ENCODE peak calls at places on chromosomes 13 and 19, in five cellular contexts. One of them, this sample, is unnamed.

GRCh38 chr13:79678100-79678499 is 197.1 kb downstream of the NDFIP2 start:
- DNase-seq in fibroblast of mammary gland: peak
- DNase-seq in psoas muscle: no peak
- DNase-seq in fibroblast of pulmonary artery: peak
- DNase-seq in RWPE2: no peak
- DNase-seq in this sample: no peak

GRCh38 chr13:108304170-108305068 is 34.9 kb downstream of the TNFSF13B start:
- DNase-seq in fibroblast of mammary gland: no peak
- DNase-seq in psoas muscle: no peak
- DNase-seq in fibroblast of pulmonary artery: no peak
- DNase-seq in RWPE2: no peak
- DNase-seq in this sample: no peak

GRCh38 chr19:7018828-7019227 is 2.4 kb downstream of the MBD3L2B start:
- DNase-seq in fibroblast of mammary gland: no peak
- DNase-seq in psoas muscle: no peak
- DNase-seq in fibroblast of pulmonary artery: no peak
- DNase-seq in RWPE2: no peak
- DNase-seq in this sample: no peak

GRCh38 chr19:15180451-15181390 is 20.1 kb downstream of the NOTCH3 start:
- DNase-seq in fibroblast of mammary gland: no peak
- DNase-seq in psoas muscle: peak
- DNase-seq in fibroblast of pulmonary artery: no peak
- DNase-seq in RWPE2: no peak
- DNase-seq in this sample: no peak

GRCh38 chr13:40434516-40435397 is 231.7 kb downstream of the FOXO1 start:
- DNase-seq in fibroblast of mammary gland: no peak
- DNase-seq in psoas muscle: no peak
- DNase-seq in fibroblast of pulmonary artery: no peak
- DNase-seq in RWPE2: no peak
- DNase-seq in this sample: no peak

GRCh38 chr19:11781295-11782057 is 14.7 kb downstream of the ZNF441 start:
- DNase-seq in fibroblast of mammary gland: peak
- DNase-seq in psoas muscle: no peak
- DNase-seq in fibroblast of pulmonary artery: peak
- DNase-seq in RWPE2: no peak
- DNase-seq in this sample: no peak

GRCh38 chr19:32359581-32359980 is 14.2 kb downstream of the ZNF507 start:
- DNase-seq in fibroblast of mammary gland: no peak
- DNase-seq in psoas muscle: no peak
- DNase-seq in fibroblast of pulmonary artery: no peak
- DNase-seq in RWPE2: no peak
- DNase-seq in this sample: no peak

GRCh38 chr13:113647351-113648217 is 10.4 kb downstream of the ATP4B start:
- DNase-seq in fibroblast of mammary gland: peak
- DNase-seq in psoas muscle: peak
- DNase-seq in fibroblast of pulmonary artery: peak
- DNase-seq in RWPE2: peak
- DNase-seq in this sample: no peak

GRCh38 chr13:114109646-114110045 is 22.8 kb downstream of the RASA3 start:
- DNase-seq in fibroblast of mammary gland: no peak
- DNase-seq in psoas muscle: peak
- DNase-seq in fibroblast of pulmonary artery: no peak
- DNase-seq in RWPE2: peak
- DNase-seq in this sample: no peak

GRCh38 chr13:99926014-99926731 is 45.4 kb downstream of the ZIC5 start:
- DNase-seq in fibroblast of mammary gland: peak
- DNase-seq in psoas muscle: no peak
- DNase-seq in fibroblast of pulmonary artery: peak
- DNase-seq in RWPE2: no peak
- DNase-seq in this sample: no peak

GRCh38 chr13:79833972-79834371 is 353.0 kb downstream of the NDFIP2 start:
- DNase-seq in fibroblast of mammary gland: peak
- DNase-seq in psoas muscle: no peak
- DNase-seq in fibroblast of pulmonary artery: no peak
- DNase-seq in RWPE2: no peak
- DNase-seq in this sample: no peak

GRCh38 chr13:79398915-79399314 is 7.1 kb downstream of the RBM26 start:
- DNase-seq in fibroblast of mammary gland: peak
- DNase-seq in psoas muscle: no peak
- DNase-seq in fibroblast of pulmonary artery: no peak
- DNase-seq in RWPE2: no peak
- DNase-seq in this sample: no peak

GRCh38 chr19:17526922-17527321 is 15.5 kb downstream of the PGLS start:
- DNase-seq in fibroblast of mammary gland: no peak
- DNase-seq in psoas muscle: no peak
- DNase-seq in fibroblast of pulmonary artery: no peak
- DNase-seq in RWPE2: no peak
- DNase-seq in this sample: no peak

GRCh38 chr13:112740502-112741131 is 50.8 kb downstream of the ATP11A start:
- DNase-seq in fibroblast of mammary gland: peak
- DNase-seq in psoas muscle: peak
- DNase-seq in fibroblast of pulmonary artery: peak
- DNase-seq in RWPE2: no peak
- DNase-seq in this sample: peak

GRCh38 chr19:8302357-8302691 is 5.8 kb downstream of the CD320 start:
- DNase-seq in fibroblast of mammary gland: no peak
- DNase-seq in psoas muscle: peak
- DNase-seq in fibroblast of pulmonary artery: no peak
- DNase-seq in RWPE2: no peak
- DNase-seq in this sample: no peak

GRCh38 chr13:51453308-51453958 is 597 bp upstream of the INTS6 start:
- DNase-seq in fibroblast of mammary gland: no peak
- DNase-seq in psoas muscle: peak
- DNase-seq in fibroblast of pulmonary artery: no peak
- DNase-seq in RWPE2: peak
- DNase-seq in this sample: no peak

GRCh38 chr19:34808566-34808965 is 35.6 kb upstream of the ZNF599 start:
- DNase-seq in fibroblast of mammary gland: peak
- DNase-seq in psoas muscle: no peak
- DNase-seq in fibroblast of pulmonary artery: peak
- DNase-seq in RWPE2: no peak
- DNase-seq in this sample: peak

GRCh38 chr19:57515218-57515617 is 11.9 kb upstream of the ZNF549 start:
- DNase-seq in fibroblast of mammary gland: no peak
- DNase-seq in psoas muscle: no peak
- DNase-seq in fibroblast of pulmonary artery: no peak
- DNase-seq in RWPE2: no peak
- DNase-seq in this sample: no peak

GRCh38 chr19:35249848-35250711 is 1.3 kb downstream of the LSR start:
- DNase-seq in fibroblast of mammary gland: no peak
- DNase-seq in psoas muscle: no peak
- DNase-seq in fibroblast of pulmonary artery: no peak
- DNase-seq in RWPE2: no peak
- DNase-seq in this sample: no peak

GRCh38 chr13:98570929-98571372 is 6.0 kb downstream of the STK24 start:
- DNase-seq in fibroblast of mammary gland: peak
- DNase-seq in psoas muscle: no peak
- DNase-seq in fibroblast of pulmonary artery: no peak
- DNase-seq in RWPE2: peak
- DNase-seq in this sample: no peak

GRCh38 chr19:17076539-17076919 is 952 bp downstream of the MYO9B start:
- DNase-seq in fibroblast of mammary gland: peak
- DNase-seq in psoas muscle: no peak
- DNase-seq in fibroblast of pulmonary artery: no peak
- DNase-seq in RWPE2: no peak
- DNase-seq in this sample: no peak

GRCh38 chr13:74990992-74991391 is 491.0 kb downstream of the TBC1D4 start:
- DNase-seq in fibroblast of mammary gland: no peak
- DNase-seq in psoas muscle: no peak
- DNase-seq in fibroblast of pulmonary artery: no peak
- DNase-seq in RWPE2: no peak
- DNase-seq in this sample: no peak

GRCh38 chr19:31353826-31354225 is 4.6 kb upstream of the TSHZ3 start:
- DNase-seq in fibroblast of mammary gland: no peak
- DNase-seq in psoas muscle: no peak
- DNase-seq in fibroblast of pulmonary artery: no peak
- DNase-seq in RWPE2: no peak
- DNase-seq in this sample: no peak

GRCh38 chr19:37942516-37942902 is 35.5 kb downstream of the SIPA1L3 start:
- DNase-seq in fibroblast of mammary gland: no peak
- DNase-seq in psoas muscle: no peak
- DNase-seq in fibroblast of pulmonary artery: no peak
- DNase-seq in RWPE2: no peak
- DNase-seq in this sample: no peak

GRCh38 chr19:42075616-42076374 is at the start of gene ZNF574:
- DNase-seq in fibroblast of mammary gland: peak
- DNase-seq in psoas muscle: peak
- DNase-seq in fibroblast of pulmonary artery: peak
- DNase-seq in RWPE2: peak
- DNase-seq in this sample: peak

GRCh38 chr13:50955212-50955611 is 45.6 kb downstream of the RNASEH2B start:
- DNase-seq in fibroblast of mammary gland: no peak
- DNase-seq in psoas muscle: no peak
- DNase-seq in fibroblast of pulmonary artery: no peak
- DNase-seq in RWPE2: no peak
- DNase-seq in this sample: no peak

GRCh38 chr13:42819712-42820111 is 38.3 kb downstream of the FAM216B start:
- DNase-seq in fibroblast of mammary gland: peak
- DNase-seq in psoas muscle: no peak
- DNase-seq in fibroblast of pulmonary artery: peak
- DNase-seq in RWPE2: no peak
- DNase-seq in this sample: no peak

GRCh38 chr19:12035220-12036172 is at the start of gene ZNF433:
- DNase-seq in fibroblast of mammary gland: peak
- DNase-seq in psoas muscle: peak
- DNase-seq in fibroblast of pulmonary artery: peak
- DNase-seq in RWPE2: peak
- DNase-seq in this sample: peak

GRCh38 chr13:102191951-102192461 is 209.8 kb downstream of the FGF14 start:
- DNase-seq in fibroblast of mammary gland: peak
- DNase-seq in psoas muscle: no peak
- DNase-seq in fibroblast of pulmonary artery: peak
- DNase-seq in RWPE2: no peak
- DNase-seq in this sample: no peak

GRCh38 chr13:26583662-26584061 is 26.2 kb downstream of the WASF3 start:
- DNase-seq in fibroblast of mammary gland: no peak
- DNase-seq in psoas muscle: no peak
- DNase-seq in fibroblast of pulmonary artery: no peak
- DNase-seq in RWPE2: no peak
- DNase-seq in this sample: no peak

GRCh38 chr19:28396259-28396940 is 816.6 kb downstream of the UQCRFS1 start:
- DNase-seq in fibroblast of mammary gland: no peak
- DNase-seq in psoas muscle: no peak
- DNase-seq in fibroblast of pulmonary artery: no peak
- DNase-seq in RWPE2: no peak
- DNase-seq in this sample: no peak

GRCh38 chr19:46287585-46287984 is 9.3 kb upstream of the HIF3A start:
- DNase-seq in fibroblast of mammary gland: peak
- DNase-seq in psoas muscle: no peak
- DNase-seq in fibroblast of pulmonary artery: peak
- DNase-seq in RWPE2: no peak
- DNase-seq in this sample: no peak

GRCh38 chr13:97198753-97199152 is 23.4 kb upstream of the MBNL2 start:
- DNase-seq in fibroblast of mammary gland: no peak
- DNase-seq in psoas muscle: no peak
- DNase-seq in fibroblast of pulmonary artery: no peak
- DNase-seq in RWPE2: no peak
- DNase-seq in this sample: no peak

GRCh38 chr13:97202761-97203160 is 19.4 kb upstream of the MBNL2 start:
- DNase-seq in fibroblast of mammary gland: no peak
- DNase-seq in psoas muscle: no peak
- DNase-seq in fibroblast of pulmonary artery: no peak
- DNase-seq in RWPE2: no peak
- DNase-seq in this sample: no peak

GRCh38 chr13:97196340-97196739 is 25.8 kb upstream of the MBNL2 start:
- DNase-seq in fibroblast of mammary gland: no peak
- DNase-seq in psoas muscle: no peak
- DNase-seq in fibroblast of pulmonary artery: no peak
- DNase-seq in RWPE2: no peak
- DNase-seq in this sample: no peak

GRCh38 chr13:97200081-97200942 is 21.8 kb upstream of the MBNL2 start:
- DNase-seq in fibroblast of mammary gland: no peak
- DNase-seq in psoas muscle: no peak
- DNase-seq in fibroblast of pulmonary artery: no peak
- DNase-seq in RWPE2: no peak
- DNase-seq in this sample: no peak

GRCh38 chr13:97199451-97199850 is 22.7 kb upstream of the MBNL2 start:
- DNase-seq in fibroblast of mammary gland: no peak
- DNase-seq in psoas muscle: no peak
- DNase-seq in fibroblast of pulmonary artery: no peak
- DNase-seq in RWPE2: no peak
- DNase-seq in this sample: no peak
- TF ChIP-seq CTCF in fibroblast of mammary gland: no peak
- TF ChIP-seq CTCF in psoas muscle: no peak
- TF ChIP-seq CTCF in fibroblast of pulmonary artery: no peak
- TF ChIP-seq CTCF in RWPE2: no peak
- TF ChIP-seq CTCF in this sample: no peak

GRCh38 chr19:50659318-50660082 is 10.3 kb downstream of the C19orf81 start:
- DNase-seq in fibroblast of mammary gland: no peak
- DNase-seq in psoas muscle: no peak
- DNase-seq in fibroblast of pulmonary artery: no peak
- DNase-seq in RWPE2: no peak
- DNase-seq in this sample: no peak
- H3K4me3 ChIP-seq in fibroblast of mammary gland: no peak
- H3K4me3 ChIP-seq in psoas muscle: no peak
- H3K4me3 ChIP-seq in fibroblast of pulmonary artery: peak
- H3K4me3 ChIP-seq in RWPE2: peak
- H3K4me3 ChIP-seq in this sample: peak

GRCh38 chr19:52231154-52231565 is 38.2 kb upstream of the ZNF766 start:
- DNase-seq in fibroblast of mammary gland: peak
- DNase-seq in psoas muscle: no peak
- DNase-seq in fibroblast of pulmonary artery: peak
- DNase-seq in RWPE2: no peak
- DNase-seq in this sample: no peak
- TF ChIP-seq CTCF in fibroblast of mammary gland: no peak
- TF ChIP-seq CTCF in psoas muscle: no peak
- TF ChIP-seq CTCF in fibroblast of pulmonary artery: no peak
- TF ChIP-seq CTCF in RWPE2: no peak
- TF ChIP-seq CTCF in this sample: no peak

GRCh38 chr13:110305001-110305400 is 2.0 kb downstream of the COL4A1 start:
- DNase-seq in fibroblast of mammary gland: peak
- DNase-seq in psoas muscle: no peak
- DNase-seq in fibroblast of pulmonary artery: no peak
- DNase-seq in RWPE2: no peak
- DNase-seq in this sample: no peak

GRCh38 chr13:110305544-110305943 is 1.4 kb downstream of the COL4A1 start:
- DNase-seq in fibroblast of mammary gland: peak
- DNase-seq in psoas muscle: no peak
- DNase-seq in fibroblast of pulmonary artery: no peak
- DNase-seq in RWPE2: no peak
- DNase-seq in this sample: no peak

GRCh38 chr13:110303644-110304043 is 3.3 kb downstream of the COL4A1 start:
- DNase-seq in fibroblast of mammary gland: no peak
- DNase-seq in psoas muscle: no peak
- DNase-seq in fibroblast of pulmonary artery: no peak
- DNase-seq in RWPE2: no peak
- DNase-seq in this sample: no peak

GRCh38 chr13:110302986-110303385 is 4.0 kb downstream of the COL4A1 start:
- DNase-seq in fibroblast of mammary gland: no peak
- DNase-seq in psoas muscle: no peak
- DNase-seq in fibroblast of pulmonary artery: no peak
- DNase-seq in RWPE2: no peak
- DNase-seq in this sample: no peak

GRCh38 chr13:110304256-110304655 is 2.7 kb downstream of the COL4A1 start:
- DNase-seq in fibroblast of mammary gland: peak
- DNase-seq in psoas muscle: no peak
- DNase-seq in fibroblast of pulmonary artery: peak
- DNase-seq in RWPE2: no peak
- DNase-seq in this sample: no peak
- H3K4me3 ChIP-seq in fibroblast of mammary gland: no peak
- H3K4me3 ChIP-seq in psoas muscle: peak
- H3K4me3 ChIP-seq in fibroblast of pulmonary artery: peak
- H3K4me3 ChIP-seq in RWPE2: no peak
- H3K4me3 ChIP-seq in this sample: peak